ENCODE peak calls at places on chromosome 16, in nine cellular contexts. J is kidney tubule cell, U is B cell, I is transverse colon, Z is NCI-H1105 treated with DMSO at 0.1 percent for 48 hours, K is myocyte, M is HAP-1, W is NCI-H524 treated with DMSO at 0.1 percent for 48 hours, V is skeletal muscle cell. L is an unnamed sample.

GRCh38 chr16:10931133-10931532 is 11.1 kb downstream of the DEXI start:
- DNase-seq in W (no peak), M (no peak), V (no peak), U (no peak), I (no peak), K (no peak), J (no peak), Z (no peak), L (no peak)

GRCh38 chr16:86906608-86907007 is 328.3 kb downstream of the FOXL1 start:
- DNase-seq in M (no peak), U (no peak), Z (no peak), I (no peak), J (no peak), K (no peak), V (no peak), W (no peak), L (no peak)

GRCh38 chr16:12893050-12893750 is 8.2 kb upstream of the SHISA9 start:
- DNase-seq in J (no peak), W (no peak), V (no peak), K (no peak), U (no peak), M (no peak), I (no peak), Z (no peak), L (no peak)

GRCh38 chr16:73521499-73521898 is 473.6 kb upstream of the ZFHX3 start:
- DNase-seq in K (no peak), M (no peak), V (no peak), W (no peak), I (no peak), U (no peak), J (no peak), Z (no peak), L (no peak)

GRCh38 chr16:50550035-50550434 is 1.8 kb downstream of the NKD1 start:
- DNase-seq in W (no peak), J (no peak), U (no peak), Z (no peak), I (no peak), V (no peak), M (no peak), K (no peak), L (no peak)

GRCh38 chr16:58563235-58563634 is 47.9 kb downstream of the SETD6 start:
- DNase-seq in K (peak), I (no peak), W (no peak), Z (no peak), M (peak), V (peak), U (no peak), J (peak), L (no peak)

GRCh38 chr16:28935333-28935732 is 3.6 kb downstream of the CD19 start:
- DNase-seq in I (no peak), V (no peak), M (no peak), K (peak), Z (no peak), U (no peak), J (no peak), W (no peak), L (no peak)

GRCh38 chr16:68873635-68874471 is 30.5 kb downstream of the TANGO6 start:
- DNase-seq in U (no peak), I (no peak), K (no peak), Z (no peak), V (no peak), J (no peak), W (no peak), M (no peak), L (no peak)

GRCh38 chr16:1338119-1338730 is 4.8 kb downstream of the BAIAP3 start:
- DNase-seq in U (no peak), K (no peak), V (no peak), J (peak), W (no peak), M (no peak), Z (no peak), I (peak), L (no peak)

GRCh38 chr16:35234679-35235078 is 1775.3 kb downstream of the TP53TG3F start:
- DNase-seq in I (no peak), M (no peak), Z (no peak), U (no peak), V (no peak), J (no peak), W (no peak), K (no peak), L (no peak)

GRCh38 chr16:35140293-35140986 is 1681.0 kb downstream of the TP53TG3F start:
- DNase-seq in V (no peak), W (no peak), I (no peak), Z (no peak), K (no peak), M (no peak), J (no peak), U (no peak), L (no peak)

L was measured in NCI-H2081.